ENCODE peak calls at places on chromosomes 5 and 9, in seven cellular contexts. Z, K, T, O, X, E and V are unnamed samples.

GRCh38 chr9:73643379-73644013 is 491.8 kb downstream of the ANXA1 start:
- DNase-seq in Z (no peak), K (no peak), T (no peak), O (no peak), X (no peak), E (peak), V (no peak)

GRCh38 chr5:32508806-32509805 is 64.6 kb upstream of the ZFR start:
- DNase-seq in Z (no peak), K (no peak), T (no peak), O (no peak), X (no peak), E (no peak), V (no peak)

GRCh38 chr9:117034862-117035261 is 347.8 kb downstream of the TRIM32 start:
- DNase-seq in Z (no peak), K (no peak), T (no peak), O (no peak), X (no peak), E (peak), V (peak)

GRCh38 chr5:40486437-40487270 is 193.1 kb upstream of the PTGER4 start:
- DNase-seq in Z (no peak), K (no peak), T (no peak), O (no peak), X (no peak), E (no peak), V (peak)

GRCh38 chr9:82492274-82492673 is 503.7 kb downstream of the SPATA31D1 start:
- DNase-seq in Z (no peak), K (no peak), T (no peak), O (no peak), X (no peak), E (no peak), V (no peak)

GRCh38 chr9:34540826-34541225 is 18.0 kb upstream of the ENHO start:
- DNase-seq in Z (no peak), K (no peak), T (no peak), O (no peak), X (no peak), E (peak), V (peak)

GRCh38 chr9:70805953-70806352 is 315.5 kb downstream of the TRPM3 start:
- DNase-seq in Z (no peak), K (no peak), T (no peak), O (no peak), X (no peak), E (no peak), V (no peak)

GRCh38 chr9:107739601-107740082 is 250.1 kb upstream of the KLF4 start:
- DNase-seq in Z (peak), K (no peak), T (no peak), O (peak), X (peak), E (no peak), V (no peak)

GRCh38 chr5:141683596-141684161 is 1.6 kb upstream of the ARAP3 start:
- DNase-seq in Z (no peak), K (peak), T (no peak), O (no peak), X (no peak), E (peak), V (no peak)

GRCh38 chr5:126480824-126481223 is 57.6 kb downstream of the GRAMD2B start:
- DNase-seq in Z (no peak), K (no peak), T (no peak), O (no peak), X (no peak), E (no peak), V (no peak)

GRCh38 chr5:126479810-126480209 is 56.6 kb downstream of the GRAMD2B start:
- DNase-seq in Z (no peak), K (no peak), T (no peak), O (no peak), X (no peak), E (no peak), V (no peak)

GRCh38 chr5:126477281-126477680 is 54.1 kb downstream of the GRAMD2B start:
- DNase-seq in Z (no peak), K (no peak), T (no peak), O (no peak), X (no peak), E (no peak), V (no peak)

GRCh38 chr5:126481243-126481642 is 58.0 kb downstream of the GRAMD2B start:
- DNase-seq in Z (no peak), K (no peak), T (no peak), O (no peak), X (no peak), E (peak), V (no peak)

GRCh38 chr5:126477681-126478117 is 54.5 kb downstream of the GRAMD2B start:
- DNase-seq in Z (no peak), K (no peak), T (no peak), O (no peak), X (no peak), E (no peak), V (no peak)
- H3K4me3 ChIP-seq in Z (no peak), K (no peak), T (no peak), O (peak), X (no peak), E (peak), V (no peak)

DNA sequence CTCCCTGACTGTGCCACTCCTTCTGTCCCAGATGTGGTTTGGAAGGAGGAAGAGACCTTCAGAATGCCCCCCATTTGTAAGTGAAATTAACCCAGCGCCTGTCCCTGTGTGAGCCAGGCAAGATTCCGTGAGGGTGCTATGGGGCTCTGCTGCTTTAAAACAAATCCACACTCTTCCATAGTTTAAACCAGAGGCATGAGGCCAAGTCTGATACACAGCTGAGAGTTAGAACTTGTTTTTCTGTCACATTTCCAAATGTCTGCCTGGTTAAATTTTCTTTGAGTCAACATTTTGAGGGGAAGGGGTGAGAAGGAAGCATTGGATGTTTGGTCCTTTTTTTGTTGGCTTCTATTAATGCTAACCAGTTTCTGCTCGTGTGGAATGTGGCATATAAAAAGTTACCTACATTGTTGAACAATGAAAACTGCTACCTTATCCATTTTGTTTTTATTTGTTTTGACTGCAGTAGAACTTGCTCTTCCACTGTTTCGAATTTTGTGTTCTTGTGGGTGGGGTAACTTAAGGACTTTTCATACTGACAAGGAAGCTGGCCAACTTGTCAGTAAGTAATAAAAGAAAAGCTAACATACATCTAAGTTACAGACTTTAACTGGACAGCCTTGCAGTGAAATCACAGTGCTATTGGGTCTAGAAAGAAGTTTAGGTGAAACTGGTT is 12.9 kb downstream of the RGMB start:
- DNase-seq in Z (no peak), K (no peak), T (no peak), O (no peak), X (no peak), E (no peak), V (no peak)
- H3K4me3 ChIP-seq in Z (no peak), K (no peak), T (no peak), O (no peak), X (no peak), E (peak), V (no peak)

DNA sequence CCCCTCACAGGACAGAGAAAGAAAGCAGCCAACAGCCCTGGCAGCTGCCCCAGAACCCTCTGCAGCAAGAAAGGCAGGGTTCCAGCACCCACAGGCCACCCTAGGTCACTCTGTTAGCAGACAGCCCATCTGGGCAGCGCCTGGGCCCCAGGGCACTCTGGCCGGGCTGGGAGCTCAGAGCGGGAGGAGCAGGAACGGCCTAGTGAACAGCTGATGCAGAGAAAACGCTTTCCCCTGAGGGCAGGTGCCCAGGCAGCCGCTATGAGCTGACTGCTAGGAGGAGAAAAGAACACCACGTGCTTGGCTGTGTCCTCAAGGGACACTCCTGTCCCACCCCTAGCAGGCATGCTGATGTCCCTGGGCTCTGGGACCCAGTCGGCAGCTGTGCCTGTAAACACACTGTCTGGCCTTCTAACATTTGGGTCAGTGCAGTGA is 6.6 kb downstream of the RALGDS start:
- DNase-seq in Z (peak), K (peak), T (peak), O (peak), X (no peak), E (peak), V (no peak)
- H3K4me3 ChIP-seq in Z (no peak), K (peak), T (no peak), O (no peak), X (no peak), E (peak), V (no peak)

GRCh38 chr5:139711852-139712171 is 63.7 kb downstream of the CXXC5 start:
- DNase-seq in Z (no peak), K (peak), T (no peak), O (no peak), X (no peak), E (no peak), V (peak)

GRCh38 chr5:139710370-139711066 is 62.4 kb downstream of the CXXC5 start:
- DNase-seq in Z (peak), K (peak), T (peak), O (peak), X (no peak), E (peak), V (peak)

GRCh38 chr5:139709587-139710369 is 61.6 kb downstream of the CXXC5 start:
- DNase-seq in Z (peak), K (peak), T (peak), O (no peak), X (no peak), E (peak), V (peak)

GRCh38 chr5:139708877-139709586 is 60.9 kb downstream of the CXXC5 start:
- DNase-seq in Z (peak), K (peak), T (no peak), O (peak), X (peak), E (peak), V (peak)

GRCh38 chr5:139711067-139711851 is 63.1 kb downstream of the CXXC5 start:
- DNase-seq in Z (no peak), K (peak), T (no peak), O (peak), X (no peak), E (peak), V (peak)
- H3K4me3 ChIP-seq in Z (peak), K (peak), T (peak), O (peak), X (no peak), E (peak), V (peak)

GRCh38 chr9:14992516-14992915 is 82.3 kb upstream of the FREM1 start:
- DNase-seq in Z (no peak), K (no peak), T (no peak), O (no peak), X (no peak), E (no peak), V (no peak)

GRCh38 chr9:14993891-14994554 is 83.8 kb upstream of the FREM1 start:
- DNase-seq in Z (no peak), K (no peak), T (no peak), O (no peak), X (no peak), E (no peak), V (no peak)

GRCh38 chr9:14989811-14990210 is 79.6 kb upstream of the FREM1 start:
- DNase-seq in Z (no peak), K (no peak), T (no peak), O (no peak), X (no peak), E (no peak), V (no peak)

GRCh38 chr9:14993061-14993800 is 83.0 kb upstream of the FREM1 start:
- DNase-seq in Z (peak), K (peak), T (peak), O (peak), X (peak), E (peak), V (peak)

DNA sequence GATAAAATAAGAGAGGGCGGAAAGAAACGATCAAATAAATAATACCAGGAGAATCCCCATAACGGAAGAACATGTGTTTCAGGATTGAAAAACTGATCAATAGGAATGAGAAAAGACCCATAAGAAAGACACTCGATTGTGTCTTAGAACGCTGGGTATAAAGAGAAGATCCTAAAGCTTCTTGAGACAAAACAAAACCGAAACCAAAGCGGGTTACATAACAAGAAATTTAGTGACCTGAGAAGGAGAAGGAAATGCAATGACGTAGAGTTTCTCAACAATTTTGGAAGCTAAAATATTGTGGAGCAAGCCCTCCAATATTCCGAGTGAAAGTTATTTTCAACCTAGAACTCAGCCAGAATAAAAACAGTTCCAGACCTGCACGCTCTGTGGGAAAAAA is 81.8 kb upstream of the FREM1 start:
- DNase-seq in Z (no peak), K (no peak), T (no peak), O (no peak), X (no peak), E (no peak), V (no peak)
- H3K4me3 ChIP-seq in Z (no peak), K (no peak), T (no peak), O (no peak), X (no peak), E (peak), V (no peak)